ENCODE peak calls at places on chromosomes 3 and 15, in five cellular contexts. X is B cell; P is NCI-H460; D is CD8-positive, alpha-beta T cell; N is heart right ventricle. Z is an unnamed sample.

GRCh38 chr15:35127717-35128116 is 42.6 kb upstream of the NANOGP8 start:
- DNase-seq in N (no peak), D (no peak), X (no peak), P (no peak), Z (no peak)

GRCh38 chr15:43440721-43441281 is 52.2 kb downstream of the TP53BP1 start:
- DNase-seq in N (no peak), D (no peak), X (no peak), P (peak), Z (peak)

GRCh38 chr3:129001101-129001816 is at the start of gene EFCC1:
- DNase-seq in N (peak), X (peak), D (no peak), P (no peak), Z (no peak)

GRCh38 chr3:78988324-78988723 is 779.5 kb downstream of the ROBO1 start:
- DNase-seq in N (no peak), X (no peak), D (no peak), P (no peak), Z (peak)

GRCh38 chr3:72438072-72438471 is 410.2 kb downstream of the SHQ1 start:
- DNase-seq in N (no peak), P (no peak), D (no peak), X (no peak), Z (peak)

GRCh38 chr15:91469627-91470567 is 369.8 kb downstream of the SV2B start:
- DNase-seq in X (no peak), P (no peak), D (peak), N (no peak), Z (no peak)

GRCh38 chr3:12178091-12178820 is 19.5 kb upstream of the TIMP4 start:
- DNase-seq in X (no peak), D (no peak), P (no peak), N (peak), Z (no peak)

GRCh38 chr3:12353796-12354505 is 65.1 kb downstream of the PPARG start:
- DNase-seq in X (no peak), D (no peak), N (no peak), P (no peak), Z (peak)

GRCh38 chr15:60554494-60554893 is 75.6 kb upstream of the ICE2 start:
- DNase-seq in P (no peak), D (no peak), X (no peak), N (no peak), Z (no peak)

GRCh38 chr3:71371282-71371681 is 212.2 kb downstream of the FOXP1 start:
- DNase-seq in N (no peak), D (no peak), X (no peak), P (no peak), Z (no peak)

GRCh38 chr3:16841906-16842709 is 42.6 kb upstream of the PLCL2 start:
- DNase-seq in D (peak), P (no peak), X (peak), N (peak), Z (peak)

GRCh38 chr15:45307230-45307924 is 55.3 kb downstream of the SLC28A2 start:
- DNase-seq in N (no peak), X (peak), P (peak), D (no peak), Z (peak)

GRCh38 chr3:4906107-4906621 is 73.1 kb upstream of the BHLHE40 start:
- DNase-seq in N (no peak), X (no peak), P (no peak), D (no peak), Z (no peak)

GRCh38 chr3:52249683-52250082 is 4.1 kb downstream of the PPM1M start:
- DNase-seq in P (no peak), N (no peak), D (no peak), X (no peak), Z (no peak)

Z was measured in OCI-M1.